ENCODE peak calls at places on chromosomes 11 and 22, in ten cellular contexts. One of them, this sample, is unnamed.

GRCh38 chr11:44527476-44527875 is 38.0 kb upstream of the CD82 start:
- DNase-seq in bronchial epithelial cell: no peak
- DNase-seq in upper lobe of left lung: no peak
- DNase-seq in sigmoid colon: no peak
- DNase-seq in heart left ventricle: no peak
- DNase-seq in CD8-positive, alpha-beta T cell: no peak
- DNase-seq in thoracic aorta: no peak
- DNase-seq in SK-N-SH: no peak
- DNase-seq in AG04449: no peak
- DNase-seq in fibroblast of mammary gland: no peak
- DNase-seq in this sample: no peak

GRCh38 chr11:19697721-19698121 is 14.9 kb upstream of the NAV2 start:
- DNase-seq in sigmoid colon: no peak
- DNase-seq in thoracic aorta: no peak
- DNase-seq in AG04449: no peak
- DNase-seq in upper lobe of left lung: no peak
- DNase-seq in SK-N-SH: no peak
- DNase-seq in CD8-positive, alpha-beta T cell: no peak
- DNase-seq in bronchial epithelial cell: no peak
- DNase-seq in heart left ventricle: no peak
- DNase-seq in fibroblast of mammary gland: no peak
- DNase-seq in this sample: no peak

GRCh38 chr11:3859373-3859881 is 4.0 kb downstream of the STIM1 start:
- DNase-seq in SK-N-SH: no peak
- DNase-seq in CD8-positive, alpha-beta T cell: no peak
- DNase-seq in sigmoid colon: no peak
- DNase-seq in bronchial epithelial cell: no peak
- DNase-seq in heart left ventricle: peak
- DNase-seq in upper lobe of left lung: no peak
- DNase-seq in AG04449: no peak
- DNase-seq in thoracic aorta: no peak
- DNase-seq in fibroblast of mammary gland: no peak
- DNase-seq in this sample: no peak

GRCh38 chr22:26550498-26551033 is 38.3 kb upstream of the TFIP11 start:
- DNase-seq in fibroblast of mammary gland: peak
- DNase-seq in upper lobe of left lung: peak
- DNase-seq in SK-N-SH: no peak
- DNase-seq in CD8-positive, alpha-beta T cell: no peak
- DNase-seq in AG04449: peak
- DNase-seq in heart left ventricle: peak
- DNase-seq in thoracic aorta: no peak
- DNase-seq in sigmoid colon: no peak
- DNase-seq in bronchial epithelial cell: no peak
- DNase-seq in this sample: no peak

GRCh38 chr22:49826603-49827306 is 918 bp downstream of the BRD1 start:
- DNase-seq in bronchial epithelial cell: peak
- DNase-seq in fibroblast of mammary gland: peak
- DNase-seq in heart left ventricle: peak
- DNase-seq in sigmoid colon: peak
- DNase-seq in AG04449: no peak
- DNase-seq in SK-N-SH: peak
- DNase-seq in upper lobe of left lung: peak
- DNase-seq in thoracic aorta: no peak
- DNase-seq in CD8-positive, alpha-beta T cell: peak
- DNase-seq in this sample: peak

GRCh38 chr22:30878516-30879365 is 89.8 kb downstream of the MORC2 start:
- DNase-seq in upper lobe of left lung: no peak
- DNase-seq in CD8-positive, alpha-beta T cell: no peak
- DNase-seq in fibroblast of mammary gland: no peak
- DNase-seq in AG04449: no peak
- DNase-seq in sigmoid colon: no peak
- DNase-seq in thoracic aorta: no peak
- DNase-seq in bronchial epithelial cell: no peak
- DNase-seq in SK-N-SH: peak
- DNase-seq in heart left ventricle: no peak
- DNase-seq in this sample: no peak

GRCh38 chr11:46347637-46348311 is 511 bp downstream of the DGKZ start:
- DNase-seq in SK-N-SH: peak
- DNase-seq in AG04449: no peak
- DNase-seq in CD8-positive, alpha-beta T cell: no peak
- DNase-seq in bronchial epithelial cell: no peak
- DNase-seq in sigmoid colon: peak
- DNase-seq in thoracic aorta: no peak
- DNase-seq in fibroblast of mammary gland: no peak
- DNase-seq in heart left ventricle: no peak
- DNase-seq in upper lobe of left lung: no peak
- DNase-seq in this sample: no peak

GRCh38 chr11:9506489-9507343 is 45.9 kb downstream of the ZNF143 start:
- DNase-seq in SK-N-SH: peak
- DNase-seq in bronchial epithelial cell: peak
- DNase-seq in AG04449: peak
- DNase-seq in sigmoid colon: peak
- DNase-seq in CD8-positive, alpha-beta T cell: peak
- DNase-seq in heart left ventricle: peak
- DNase-seq in fibroblast of mammary gland: peak
- DNase-seq in upper lobe of left lung: no peak
- DNase-seq in thoracic aorta: peak
- DNase-seq in this sample: peak

GRCh38 chr22:42719656-42720262 is 911 bp downstream of the A4GALT start:
- DNase-seq in upper lobe of left lung: no peak
- DNase-seq in thoracic aorta: no peak
- DNase-seq in AG04449: no peak
- DNase-seq in heart left ventricle: no peak
- DNase-seq in fibroblast of mammary gland: no peak
- DNase-seq in bronchial epithelial cell: no peak
- DNase-seq in sigmoid colon: no peak
- DNase-seq in CD8-positive, alpha-beta T cell: no peak
- DNase-seq in SK-N-SH: no peak
- DNase-seq in this sample: peak

GRCh38 chr22:42721045-42721434 is 370 bp upstream of the A4GALT start:
- DNase-seq in heart left ventricle: no peak
- DNase-seq in sigmoid colon: no peak
- DNase-seq in thoracic aorta: no peak
- DNase-seq in upper lobe of left lung: no peak
- DNase-seq in bronchial epithelial cell: no peak
- DNase-seq in SK-N-SH: no peak
- DNase-seq in fibroblast of mammary gland: no peak
- DNase-seq in AG04449: no peak
- DNase-seq in CD8-positive, alpha-beta T cell: no peak
- DNase-seq in this sample: no peak

GRCh38 chr22:42717197-42717967 is 3.3 kb downstream of the A4GALT start:
- DNase-seq in SK-N-SH: no peak
- DNase-seq in heart left ventricle: no peak
- DNase-seq in bronchial epithelial cell: peak
- DNase-seq in thoracic aorta: no peak
- DNase-seq in AG04449: no peak
- DNase-seq in upper lobe of left lung: no peak
- DNase-seq in CD8-positive, alpha-beta T cell: no peak
- DNase-seq in fibroblast of mammary gland: peak
- DNase-seq in sigmoid colon: no peak
- DNase-seq in this sample: peak

GRCh38 chr22:42720263-42721044 is at the start of gene A4GALT:
- DNase-seq in sigmoid colon: no peak
- DNase-seq in fibroblast of mammary gland: no peak
- DNase-seq in thoracic aorta: no peak
- DNase-seq in heart left ventricle: peak
- DNase-seq in SK-N-SH: peak
- DNase-seq in bronchial epithelial cell: no peak
- DNase-seq in upper lobe of left lung: peak
- DNase-seq in CD8-positive, alpha-beta T cell: no peak
- DNase-seq in AG04449: no peak
- DNase-seq in this sample: no peak

DNA sequence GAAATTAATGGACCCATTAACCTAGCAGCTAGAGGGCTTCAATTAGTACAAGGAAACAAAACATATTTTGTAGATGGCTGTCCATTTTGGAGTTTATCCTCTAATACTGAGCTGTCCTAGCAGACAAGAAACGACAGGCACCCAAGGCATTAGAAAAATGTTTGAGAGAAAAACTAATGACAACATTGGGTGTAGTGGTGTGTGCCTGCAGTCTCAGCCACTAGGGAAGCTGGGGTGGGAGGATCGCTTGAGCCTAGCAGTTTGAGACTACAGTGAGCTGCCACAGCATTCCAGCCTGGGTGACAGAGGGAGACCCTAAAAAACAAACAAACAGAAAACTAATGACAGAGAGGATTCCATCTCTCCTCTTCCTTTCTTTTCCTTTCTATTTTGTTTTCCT is 1.5 kb downstream of the A4GALT start:
- DNase-seq in thoracic aorta: no peak
- DNase-seq in fibroblast of mammary gland: no peak
- DNase-seq in CD8-positive, alpha-beta T cell: no peak
- DNase-seq in AG04449: no peak
- DNase-seq in bronchial epithelial cell: peak
- DNase-seq in upper lobe of left lung: no peak
- DNase-seq in heart left ventricle: no peak
- DNase-seq in SK-N-SH: no peak
- DNase-seq in sigmoid colon: no peak
- DNase-seq in this sample: peak
- H3K4me3 ChIP-seq in thoracic aorta: peak
- H3K4me3 ChIP-seq in fibroblast of mammary gland: peak
- H3K4me3 ChIP-seq in CD8-positive, alpha-beta T cell: no peak
- H3K4me3 ChIP-seq in AG04449: no peak
- H3K4me3 ChIP-seq in bronchial epithelial cell: peak
- H3K4me3 ChIP-seq in upper lobe of left lung: peak
- H3K4me3 ChIP-seq in heart left ventricle: peak
- H3K4me3 ChIP-seq in SK-N-SH: no peak
- H3K4me3 ChIP-seq in sigmoid colon: no peak
- H3K4me3 ChIP-seq in this sample: peak

DNA sequence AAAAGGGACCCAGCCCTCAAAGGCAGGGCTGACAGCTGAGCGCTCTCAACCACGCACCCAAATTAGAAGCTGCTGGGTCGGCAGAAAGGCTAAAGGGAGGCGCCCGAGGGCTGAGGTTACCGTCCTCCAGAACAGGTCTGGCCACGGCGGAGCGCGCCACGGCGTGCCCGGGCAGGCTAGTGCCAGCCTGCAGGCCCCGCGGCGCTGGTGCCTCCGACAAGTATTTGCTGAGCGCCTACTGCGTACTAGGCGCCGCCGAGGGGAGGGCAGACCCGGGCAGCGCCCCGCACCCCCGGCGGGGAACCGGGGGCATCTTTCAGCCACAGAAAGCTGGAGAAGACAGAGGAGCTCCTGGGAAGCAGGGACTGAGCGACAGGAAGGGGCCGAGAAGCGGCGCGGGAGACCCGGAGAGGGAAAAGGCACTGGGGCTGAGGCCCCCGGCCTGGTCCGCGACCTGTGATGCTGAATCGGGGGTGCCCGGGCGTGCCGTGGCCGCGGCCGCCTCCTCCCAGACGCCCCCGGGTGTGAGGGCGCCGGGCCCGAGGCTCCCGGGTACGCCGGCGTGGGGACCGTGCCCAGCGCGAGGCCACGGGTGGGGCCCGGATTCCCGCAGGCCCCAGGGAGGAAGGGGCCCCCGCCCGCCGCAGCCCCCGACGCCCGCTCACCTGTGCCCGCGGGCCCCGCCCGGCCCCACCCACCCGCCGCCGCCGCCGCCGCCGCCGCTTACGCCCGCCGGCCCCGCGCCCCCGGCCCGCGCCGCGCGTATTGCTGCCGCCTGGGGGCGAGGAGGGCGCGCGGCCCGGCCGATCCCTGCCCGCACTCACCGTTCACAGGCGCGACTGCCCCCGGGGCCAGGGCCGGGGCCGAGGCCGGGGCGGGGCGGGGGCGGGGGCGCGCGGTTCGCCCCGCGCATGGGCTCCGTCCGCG is 521 bp downstream of the HRAS start:
- DNase-seq in AG04449: no peak
- DNase-seq in thoracic aorta: no peak
- DNase-seq in fibroblast of mammary gland: no peak
- DNase-seq in heart left ventricle: no peak
- DNase-seq in SK-N-SH: peak
- DNase-seq in CD8-positive, alpha-beta T cell: peak
- DNase-seq in sigmoid colon: no peak
- DNase-seq in upper lobe of left lung: peak
- DNase-seq in bronchial epithelial cell: peak
- DNase-seq in this sample: peak
- TF ChIP-seq CTCF in AG04449: peak
- TF ChIP-seq CTCF in thoracic aorta: no peak
- TF ChIP-seq CTCF in fibroblast of mammary gland: no peak
- TF ChIP-seq CTCF in heart left ventricle: no peak
- TF ChIP-seq CTCF in SK-N-SH: peak
- TF ChIP-seq CTCF in CD8-positive, alpha-beta T cell: no peak
- TF ChIP-seq CTCF in sigmoid colon: no peak
- TF ChIP-seq CTCF in upper lobe of left lung: no peak
- TF ChIP-seq CTCF in bronchial epithelial cell: peak
- TF ChIP-seq CTCF in this sample: no peak

DNA sequence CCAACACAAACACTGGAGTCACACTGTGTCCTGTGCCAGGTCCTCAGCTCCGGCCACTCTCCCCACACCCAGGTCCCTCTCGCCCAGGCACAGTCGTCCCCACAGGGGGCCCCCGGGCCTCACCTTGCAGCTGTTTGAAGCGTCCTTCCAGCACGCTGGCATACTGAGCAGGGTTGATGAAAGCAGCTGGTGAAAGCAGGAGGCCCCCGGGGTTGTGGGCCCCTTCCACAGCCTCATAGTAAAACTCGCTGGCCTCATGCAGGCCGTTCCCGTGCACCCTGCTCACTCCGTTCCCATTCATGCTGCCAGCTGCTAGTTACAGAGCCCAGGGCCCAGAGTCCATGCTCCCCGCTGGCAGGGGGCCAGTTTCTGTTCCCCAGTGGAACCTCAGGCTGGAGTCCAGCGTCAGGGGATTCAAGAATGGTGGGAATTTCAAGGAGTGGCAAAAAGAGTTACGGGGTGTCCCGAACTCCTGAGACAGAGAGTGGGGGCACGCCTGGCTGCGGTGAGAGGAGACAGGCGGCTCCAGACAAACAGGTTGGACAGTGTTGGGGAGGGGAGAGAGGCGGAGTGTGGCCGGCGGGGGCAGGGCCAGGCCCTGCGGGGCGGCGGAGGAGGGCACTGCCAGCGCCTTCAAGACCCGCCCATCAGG is 10.6 kb downstream of the SPTBN2 start:
- DNase-seq in thoracic aorta: no peak
- DNase-seq in AG04449: no peak
- DNase-seq in sigmoid colon: no peak
- DNase-seq in SK-N-SH: no peak
- DNase-seq in upper lobe of left lung: peak
- DNase-seq in fibroblast of mammary gland: no peak
- DNase-seq in bronchial epithelial cell: peak
- DNase-seq in heart left ventricle: no peak
- DNase-seq in CD8-positive, alpha-beta T cell: no peak
- DNase-seq in this sample: peak
- H3K4me3 ChIP-seq in thoracic aorta: no peak
- H3K4me3 ChIP-seq in AG04449: no peak
- H3K4me3 ChIP-seq in sigmoid colon: no peak
- H3K4me3 ChIP-seq in SK-N-SH: no peak
- H3K4me3 ChIP-seq in upper lobe of left lung: peak
- H3K4me3 ChIP-seq in fibroblast of mammary gland: no peak
- H3K4me3 ChIP-seq in bronchial epithelial cell: peak
- H3K4me3 ChIP-seq in heart left ventricle: no peak
- H3K4me3 ChIP-seq in CD8-positive, alpha-beta T cell: no peak
- H3K4me3 ChIP-seq in this sample: peak

GRCh38 chr11:98625526-98625925 is 395.2 kb upstream of the CNTN5 start:
- DNase-seq in sigmoid colon: no peak
- DNase-seq in thoracic aorta: no peak
- DNase-seq in fibroblast of mammary gland: no peak
- DNase-seq in heart left ventricle: no peak
- DNase-seq in SK-N-SH: no peak
- DNase-seq in upper lobe of left lung: no peak
- DNase-seq in bronchial epithelial cell: no peak
- DNase-seq in CD8-positive, alpha-beta T cell: no peak
- DNase-seq in AG04449: no peak
- DNase-seq in this sample: no peak

GRCh38 chr11:98630736-98631135 is 390.0 kb upstream of the CNTN5 start:
- DNase-seq in heart left ventricle: no peak
- DNase-seq in thoracic aorta: no peak
- DNase-seq in CD8-positive, alpha-beta T cell: no peak
- DNase-seq in AG04449: no peak
- DNase-seq in SK-N-SH: no peak
- DNase-seq in bronchial epithelial cell: no peak
- DNase-seq in upper lobe of left lung: no peak
- DNase-seq in fibroblast of mammary gland: no peak
- DNase-seq in sigmoid colon: no peak
- DNase-seq in this sample: no peak
- TF ChIP-seq CTCF in heart left ventricle: no peak
- TF ChIP-seq CTCF in thoracic aorta: no peak
- TF ChIP-seq CTCF in CD8-positive, alpha-beta T cell: no peak
- TF ChIP-seq CTCF in AG04449: no peak
- TF ChIP-seq CTCF in SK-N-SH: no peak
- TF ChIP-seq CTCF in bronchial epithelial cell: no peak
- TF ChIP-seq CTCF in upper lobe of left lung: no peak
- TF ChIP-seq CTCF in fibroblast of mammary gland: no peak
- TF ChIP-seq CTCF in sigmoid colon: no peak
- TF ChIP-seq CTCF in this sample: no peak

This sample was measured in epithelial cell of esophagus.